ENCODE peak calls at places on chromosomes 5 and 9, in eight cellular contexts. U is lower lobe of right lung; Z is foreskin fibroblast; N is AG04450; Y is CD8-positive, alpha-beta memory T cell; P is right atrium auricular region; R is gastrocnemius medialis; L is IMR-90. D is an unnamed sample.

GRCh38 chr9:135588371-135588770 is 26.8 kb downstream of the PAEP start:
- DNase-seq in Y (no peak), U (no peak), N (no peak), P (peak), Z (no peak), R (no peak), L (no peak), D (no peak)

GRCh38 chr5:88248094-88248493 is 20.6 kb downstream of the TMEM161B start:
- DNase-seq in P (no peak), Y (no peak), L (no peak), N (no peak), U (no peak), R (no peak), Z (no peak), D (no peak)

GRCh38 chr9:77433675-77434445 is 214.3 kb downstream of the GNA14 start:
- DNase-seq in Y (peak), U (peak), L (peak), Z (peak), P (no peak), R (peak), N (no peak), D (peak)

GRCh38 chr5:150070277-150070638 is 16.1 kb downstream of the CSF1R start:
- DNase-seq in L (no peak), R (no peak), N (no peak), Y (no peak), Z (no peak), U (no peak), P (no peak), D (no peak)

GRCh38 chr5:74810915-74811314 is 43.9 kb downstream of the NSA2 start:
- DNase-seq in R (no peak), P (no peak), U (no peak), L (no peak), Y (no peak), Z (no peak), N (no peak), D (no peak)

GRCh38 chr9:75642522-75642921 is 248.0 kb upstream of the PCSK5 start:
- DNase-seq in L (no peak), R (no peak), U (no peak), Z (no peak), P (no peak), Y (no peak), N (no peak), D (no peak)

GRCh38 chr5:150356575-150357284 is 767 bp upstream of the TCOF1 start:
- DNase-seq in Z (no peak), Y (no peak), N (no peak), U (no peak), R (no peak), L (no peak), P (no peak), D (no peak)

GRCh38 chr5:143717400-143717799 is 94.6 kb upstream of the HMHB1 start:
- DNase-seq in Y (no peak), N (no peak), L (peak), U (no peak), Z (peak), P (no peak), R (no peak), D (no peak)

GRCh38 chr5:84215521-84215920 is 169.2 kb downstream of the EDIL3 start:
- DNase-seq in N (no peak), P (no peak), L (no peak), R (no peak), U (no peak), Z (no peak), Y (no peak), D (no peak)

GRCh38 chr9:4143951-4144717 is 155.7 kb downstream of the GLIS3 start:
- DNase-seq in P (no peak), L (peak), N (no peak), U (no peak), Y (no peak), Z (peak), R (no peak), D (no peak)

GRCh38 chr5:34762321-34762871 is 76.6 kb upstream of the TTC23L start:
- DNase-seq in R (peak), P (no peak), Y (no peak), N (peak), L (peak), Z (peak), U (no peak), D (no peak)

GRCh38 chr5:52786937-52787599 is 648 bp upstream of the ITGA1 start:
- DNase-seq in Z (no peak), L (peak), U (peak), P (no peak), R (no peak), Y (peak), N (no peak), D (no peak)

GRCh38 chr5:92019376-92019990 is 636.4 kb upstream of the ARRDC3 start:
- DNase-seq in N (no peak), Y (no peak), Z (peak), L (peak), U (no peak), R (no peak), P (no peak), D (no peak)

GRCh38 chr5:58064799-58065198 is 395.1 kb downstream of the PLK2 start:
- DNase-seq in P (no peak), N (no peak), R (no peak), U (no peak), Y (no peak), Z (peak), L (peak), D (no peak)

GRCh38 chr5:7392401-7393024 is 3.4 kb upstream of the ADCY2 start:
- DNase-seq in L (no peak), Y (no peak), N (no peak), U (no peak), Z (peak), P (no peak), R (peak), D (no peak)

GRCh38 chr5:93349613-93350012 is 231.4 kb downstream of the NR2F1-AS1 start:
- DNase-seq in Y (no peak), U (no peak), P (no peak), N (peak), R (no peak), L (peak), Z (peak), D (no peak)

GRCh38 chr9:116656977-116657376 is 30.1 kb upstream of the TRIM32 start:
- DNase-seq in P (no peak), U (no peak), N (no peak), Z (peak), Y (no peak), L (peak), R (no peak), D (no peak)

GRCh38 chr5:171342362-171343111 is 33.5 kb downstream of the TLX3 start:
- DNase-seq in Y (peak), U (no peak), P (no peak), L (peak), R (no peak), N (peak), Z (peak), D (peak)

GRCh38 chr5:55994502-55994997 is at the start of gene IL6ST:
- DNase-seq in Z (peak), R (no peak), L (peak), N (peak), P (peak), U (no peak), Y (peak), D (no peak)

GRCh38 chr9:81427870-81428269 is 261.5 kb downstream of the TLE1 start:
- DNase-seq in P (no peak), N (no peak), R (no peak), Y (no peak), Z (no peak), L (peak), U (no peak), D (no peak)

GRCh38 chr5:73103885-73104284 is 16.5 kb upstream of the TMEM171 start:
- DNase-seq in R (no peak), Z (no peak), L (no peak), U (no peak), Y (no peak), P (no peak), N (no peak), D (no peak)

GRCh38 chr5:139659673-139660072 is 11.5 kb downstream of the CXXC5 start:
- DNase-seq in U (no peak), Y (no peak), L (no peak), P (no peak), R (no peak), Z (no peak), N (no peak), D (no peak)

GRCh38 chr5:150106669-150107068 is 20.3 kb upstream of the CSF1R start:
- DNase-seq in R (no peak), U (no peak), L (no peak), Z (no peak), N (no peak), Y (no peak), P (peak), D (peak)

GRCh38 chr5:138950411-138951011 is 75.4 kb upstream of the LRRTM2 start:
- DNase-seq in R (no peak), N (no peak), U (peak), Z (no peak), Y (no peak), P (no peak), L (no peak), D (no peak)

GRCh38 chr9:4962085-4962484 is 23.0 kb upstream of the JAK2 start:
- DNase-seq in Z (no peak), P (no peak), R (no peak), Y (no peak), N (no peak), L (no peak), U (no peak), D (no peak)

GRCh38 chr9:127545196-127546124 is 66.6 kb upstream of the STXBP1 start:
- DNase-seq in N (no peak), P (no peak), U (peak), R (no peak), L (peak), Z (no peak), Y (no peak), D (no peak)

GRCh38 chr5:1077491-1078020 is 34.3 kb downstream of the SLC12A7 start:
- DNase-seq in P (no peak), N (no peak), U (no peak), L (no peak), R (no peak), Z (no peak), Y (no peak), D (no peak)

GRCh38 chr5:93894471-93895354 is 153.3 kb upstream of the POU5F2 start:
- DNase-seq in Z (no peak), U (no peak), R (no peak), N (no peak), P (no peak), L (peak), Y (no peak), D (no peak)

GRCh38 chr5:14728109-14728938 is 63.8 kb downstream of the OTULIN start:
- DNase-seq in Z (no peak), R (peak), Y (no peak), P (no peak), U (no peak), N (no peak), L (no peak), D (no peak)

GRCh38 chr5:132090107-132090506 is 16.5 kb downstream of the CSF2 start:
- DNase-seq in Z (peak), Y (no peak), P (no peak), N (peak), U (no peak), R (no peak), L (peak), D (no peak)

GRCh38 chr5:16596541-16596940 is 20.3 kb downstream of the RETREG1 start:
- DNase-seq in U (no peak), P (no peak), L (peak), Y (no peak), N (no peak), R (no peak), Z (peak), D (no peak)

GRCh38 chr9:101705135-101705661 is 33.2 kb downstream of the GRIN3A start:
- DNase-seq in N (no peak), P (no peak), L (no peak), R (peak), U (peak), Z (no peak), Y (no peak), D (no peak)

GRCh38 chr5:54229041-54229780 is 81.2 kb downstream of the ARL15 start:
- DNase-seq in Z (peak), P (peak), Y (peak), L (peak), R (peak), U (peak), N (peak), D (peak)

GRCh38 chr9:1604942-1605560 is 410.1 kb upstream of the SMARCA2 start:
- DNase-seq in Y (no peak), L (no peak), P (no peak), Z (no peak), N (no peak), R (no peak), U (no peak), D (peak)

GRCh38 chr5:74616236-74617146 is 24.0 kb downstream of the ENC1 start:
- DNase-seq in Z (no peak), P (no peak), N (no peak), L (no peak), Y (no peak), U (no peak), R (no peak), D (no peak)

GRCh38 chr5:169344629-169345028 is 43.7 kb upstream of the SLIT3 start:
- DNase-seq in N (no peak), L (no peak), Z (no peak), R (peak), U (no peak), P (no peak), Y (no peak), D (no peak)

GRCh38 chr5:55856511-55857246 is 5.5 kb downstream of the IL31RA start:
- DNase-seq in Z (no peak), L (no peak), R (no peak), Y (peak), N (no peak), P (no peak), U (no peak), D (peak)

GRCh38 chr9:34378376-34379060 is 1.8 kb upstream of the MYORG start:
- DNase-seq in Y (no peak), P (peak), U (no peak), Z (no peak), L (no peak), R (no peak), N (no peak), D (no peak)
- H3K4me3 ChIP-seq in Y (no peak), P (no peak), U (no peak), Z (no peak), L (no peak), R (no peak), N (no peak), D (no peak)

DNA sequence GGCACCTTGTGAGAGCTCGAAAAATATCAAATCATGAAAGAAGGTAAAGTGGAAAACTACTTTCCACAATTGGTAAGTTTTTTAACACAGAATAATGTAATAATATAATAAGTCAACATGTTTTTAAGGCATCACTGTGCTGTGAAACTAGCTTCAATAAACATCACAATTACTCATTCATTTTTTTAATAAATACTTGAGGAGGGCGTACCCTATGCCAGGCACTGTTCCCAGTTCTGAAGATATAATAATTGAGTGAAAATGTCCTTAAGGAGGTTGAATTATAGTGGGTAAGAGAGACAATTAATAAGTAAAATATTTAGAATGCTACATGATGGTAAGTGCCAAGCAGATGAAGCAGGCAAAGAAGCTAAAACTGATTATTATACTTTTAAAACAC is 381.4 kb downstream of the ELAVL2 start:
- DNase-seq in P (no peak), R (no peak), L (no peak), Z (no peak), U (no peak), Y (no peak), N (no peak), D (no peak)
- H3K4me3 ChIP-seq in P (no peak), R (no peak), L (no peak), Z (no peak), U (no peak), Y (no peak), N (no peak), D (no peak)

DNA sequence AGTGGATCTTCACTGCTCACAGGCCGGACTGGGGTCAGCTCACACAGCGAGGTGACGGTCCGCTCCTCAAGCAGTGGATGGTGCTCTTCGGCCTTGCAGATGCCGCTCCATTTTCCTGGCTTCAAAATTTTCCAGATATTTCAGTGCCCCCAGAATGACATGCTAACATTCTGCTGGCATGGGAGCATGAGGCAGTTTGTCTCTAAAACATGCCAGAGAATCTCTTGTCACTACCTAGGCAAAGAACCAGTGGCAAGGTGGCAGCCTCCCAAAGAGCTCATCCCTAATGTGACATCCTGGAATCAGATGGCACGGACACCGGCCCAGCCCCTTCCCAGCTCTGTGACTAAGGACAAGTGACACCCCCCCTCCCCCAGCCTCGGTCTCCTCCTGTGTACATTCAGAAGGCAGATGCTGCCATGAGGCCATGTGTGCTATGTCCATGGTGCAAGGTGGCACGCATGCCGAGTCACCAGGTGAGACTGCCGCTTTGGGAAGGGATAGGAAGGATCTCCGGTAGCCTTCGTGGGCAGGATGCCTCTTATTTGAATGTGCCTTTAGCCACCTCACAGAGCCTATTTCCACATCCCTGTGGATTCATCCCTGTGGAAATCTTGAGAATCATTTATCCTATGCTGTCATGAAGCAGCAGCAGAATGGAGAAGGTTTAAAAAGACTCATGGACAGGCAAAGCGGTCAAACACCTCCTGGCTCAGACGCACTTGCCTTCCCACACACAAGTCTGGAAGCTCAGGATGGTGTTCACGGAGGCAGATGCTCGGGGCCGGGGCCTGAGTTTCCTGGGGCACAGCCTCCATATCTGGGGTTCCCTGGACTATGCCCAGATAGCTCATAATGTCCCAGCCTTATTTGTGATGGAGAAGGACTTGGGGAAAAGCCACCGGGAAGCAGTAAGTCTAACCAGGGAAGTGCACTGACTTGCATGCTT is 2.9 kb downstream of the S1PR3 start:
- DNase-seq in Y (no peak), L (no peak), Z (no peak), R (no peak), P (peak), U (no peak), N (no peak), D (no peak)
- H3K4me3 ChIP-seq in Y (no peak), L (peak), Z (peak), R (peak), P (peak), U (peak), N (peak), D (no peak)

GRCh38 chr9:21788752-21789151 is 13.7 kb upstream of the MTAP start:
- DNase-seq in Y (no peak), Z (no peak), U (no peak), P (no peak), N (no peak), R (no peak), L (no peak), D (no peak)

GRCh38 chr9:21795483-21795882 is 7.0 kb upstream of the MTAP start:
- DNase-seq in Z (no peak), Y (no peak), N (no peak), U (no peak), R (no peak), L (no peak), P (no peak), D (no peak)

DNA sequence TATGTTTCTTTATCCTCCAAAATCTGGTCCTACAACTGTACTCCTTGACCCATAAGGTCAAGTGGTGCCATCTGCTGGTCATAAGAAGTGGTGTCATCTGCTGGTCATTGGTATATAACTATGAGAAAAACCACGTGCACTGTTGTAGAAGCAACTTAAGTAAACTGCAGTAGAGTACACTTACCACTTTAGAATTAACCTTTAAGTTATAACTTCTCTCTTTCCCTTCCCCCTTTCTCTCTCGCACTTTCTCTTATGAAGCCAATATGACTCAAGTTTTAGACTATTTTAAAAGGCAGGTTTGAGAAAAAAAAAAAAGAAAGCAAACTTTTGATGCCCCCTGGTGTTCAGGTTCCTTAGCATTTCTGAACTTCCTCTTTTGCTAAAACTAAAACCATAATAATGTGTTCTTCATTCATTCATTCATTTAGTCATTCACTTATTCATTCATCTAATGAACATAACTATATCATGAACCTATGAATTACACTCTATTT is 12.8 kb upstream of the MTAP start:
- DNase-seq in P (no peak), L (peak), Y (peak), U (no peak), R (peak), N (peak), Z (peak), D (no peak)
- H3K4me3 ChIP-seq in P (no peak), L (peak), Y (peak), U (peak), R (no peak), N (peak), Z (peak), D (no peak)

GRCh38 chr5:43571237-43571636 is 14.4 kb upstream of the PAIP1 start:
- DNase-seq in L (no peak), N (no peak), Y (no peak), Z (no peak), P (no peak), R (no peak), U (no peak), D (no peak)

GRCh38 chr5:43572357-43572756 is 15.5 kb upstream of the PAIP1 start:
- DNase-seq in Y (no peak), P (no peak), N (no peak), U (no peak), L (no peak), Z (no peak), R (peak), D (no peak)

GRCh38 chr5:43569236-43569635 is 12.4 kb upstream of the PAIP1 start:
- DNase-seq in U (no peak), R (no peak), N (no peak), L (no peak), Z (no peak), Y (no peak), P (no peak), D (no peak)

GRCh38 chr5:43573058-43573457 is 16.2 kb upstream of the PAIP1 start:
- DNase-seq in U (no peak), Y (no peak), Z (no peak), R (no peak), L (peak), P (no peak), N (no peak), D (no peak)

GRCh38 chr5:43570487-43571158 is 13.7 kb upstream of the PAIP1 start:
- DNase-seq in P (no peak), R (no peak), Y (no peak), Z (no peak), N (no peak), U (no peak), L (no peak), D (no peak)
- H3K4me3 ChIP-seq in P (no peak), R (no peak), Y (no peak), Z (no peak), N (no peak), U (no peak), L (no peak), D (no peak)